ENCODE peak calls at places on chromosomes 4 and X, in seven cellular contexts. B is left ventricle myocardium inferior, T is heart right ventricle, I is psoas muscle, P is PC-3, A is brain microvascular endothelial cell, O is pancreas. M is an unnamed sample.

GRCh38 chr4:102734591-102735385 is 26.0 kb downstream of the MANBA start:
- DNase-seq in O (no peak), I (no peak), T (no peak), P (peak), B (no peak), A (peak), M (no peak)

GRCh38 chrX:71514367-71515038 is 18.4 kb upstream of the OGT start:
- DNase-seq in A (no peak), B (no peak), T (no peak), P (no peak), O (no peak), I (no peak), M (no peak)

GRCh38 chrX:153377727-153378126 is 23.4 kb downstream of the PNMA6E start:
- DNase-seq in T (no peak), I (no peak), O (no peak), A (no peak), B (no peak), P (no peak), M (no peak)

GRCh38 chr4:22315643-22316042 is 200.2 kb downstream of the ADGRA3 start:
- DNase-seq in O (no peak), P (peak), B (no peak), T (no peak), I (no peak), A (no peak), M (no peak)

GRCh38 chrX:38768079-38768478 is 33.2 kb upstream of the MID1IP1 start:
- DNase-seq in P (peak), O (no peak), A (no peak), B (no peak), I (no peak), T (no peak), M (no peak)

GRCh38 chr4:6933691-6934430 is 24.2 kb downstream of the TBC1D14 start:
- DNase-seq in B (no peak), I (no peak), A (no peak), T (no peak), P (no peak), O (no peak), M (no peak)

GRCh38 chrX:27622883-27623282 is 32.7 kb downstream of the DCAF8L2 start:
- DNase-seq in P (no peak), A (no peak), B (no peak), I (no peak), O (no peak), T (no peak), M (no peak)

GRCh38 chr4:188299161-188299560 is 159.9 kb downstream of the TRIML1 start:
- DNase-seq in O (no peak), P (no peak), B (no peak), A (no peak), T (no peak), I (no peak), M (no peak)

GRCh38 chr4:137934921-137935320 is 307.2 kb downstream of the SLC7A11 start:
- DNase-seq in P (no peak), O (no peak), A (no peak), B (no peak), T (no peak), I (no peak), M (no peak)

GRCh38 chr4:105455998-105456397 is 17.9 kb downstream of the PPA2 start:
- DNase-seq in A (no peak), O (no peak), T (no peak), B (no peak), I (no peak), P (no peak), M (no peak)

GRCh38 chr4:78362310-78362709 is 189.3 kb upstream of the ANXA3 start:
- DNase-seq in I (no peak), T (no peak), P (no peak), B (no peak), O (no peak), A (no peak), M (no peak)

GRCh38 chr4:109009909-109010308 is 247.1 kb upstream of the ETNPPL start:
- DNase-seq in A (peak), B (no peak), O (no peak), T (no peak), I (no peak), P (no peak), M (no peak)

GRCh38 chr4:119190354-119190753 is 22.2 kb upstream of the USP53 start:
- DNase-seq in P (no peak), O (no peak), I (no peak), T (no peak), A (no peak), B (no peak), M (no peak)

GRCh38 chr4:41718907-41719306 is 29.6 kb downstream of the PHOX2B start:
- DNase-seq in O (no peak), T (no peak), P (peak), A (no peak), B (no peak), I (no peak), M (no peak)

GRCh38 chr4:53713296-53713695 is 122.0 kb upstream of the LNX1 start:
- DNase-seq in P (no peak), A (peak), T (no peak), O (no peak), I (no peak), B (no peak), M (no peak)

GRCh38 chr4:126807132-126807531 is 825.6 kb upstream of the INTU start:
- DNase-seq in I (no peak), T (no peak), P (no peak), O (no peak), B (no peak), A (no peak), M (no peak)

GRCh38 chrX:2819345-2820130 is 9.2 kb upstream of the GYG2 start:
- DNase-seq in O (no peak), B (no peak), P (peak), T (no peak), I (no peak), A (no peak), M (no peak)
- TF ChIP-seq CTCF in O (peak), B (peak), P (peak), T (peak), I (peak), A (peak), M (no peak)

GRCh38 chrX:18872621-18873020 is 111.3 kb downstream of the PHKA2 start:
- DNase-seq in P (no peak), B (no peak), T (no peak), I (no peak), A (no peak), O (no peak), M (no peak)

GRCh38 chrX:18875256-18875878 is 108.5 kb downstream of the PHKA2 start:
- DNase-seq in A (no peak), P (no peak), B (no peak), O (peak), I (no peak), T (no peak), M (no peak)

GRCh38 chrX:18873189-18873791 is 110.6 kb downstream of the PHKA2 start:
- DNase-seq in B (no peak), O (peak), P (peak), T (peak), I (no peak), A (peak), M (no peak)

GRCh38 chrX:18874560-18875255 is 109.2 kb downstream of the PHKA2 start:
- DNase-seq in B (no peak), T (no peak), O (peak), A (no peak), I (no peak), P (no peak), M (no peak)

DNA sequence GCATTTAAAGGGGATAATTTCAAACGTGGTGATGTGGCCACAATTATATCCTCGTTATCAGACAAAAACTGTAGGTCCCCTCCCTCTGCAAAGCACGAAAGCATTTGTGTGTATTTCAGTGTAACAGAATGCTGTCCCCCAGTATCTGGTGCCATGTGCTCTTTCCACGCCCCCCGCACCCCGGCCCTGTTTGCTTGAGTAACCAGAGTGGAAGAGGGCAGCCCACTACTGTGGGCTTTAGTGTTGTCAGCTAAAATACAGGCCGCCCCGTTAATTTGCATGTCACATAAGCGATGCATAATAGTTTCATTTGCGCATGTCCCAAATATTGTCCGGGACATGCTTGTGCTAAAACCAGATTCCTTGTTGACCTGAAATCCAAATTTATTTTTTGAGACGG is 110.1 kb downstream of the PHKA2 start:
- DNase-seq in P (no peak), A (no peak), O (peak), I (no peak), B (no peak), T (no peak), M (no peak)
- H3K27ac ChIP-seq in P (no peak), A (no peak), O (no peak), I (no peak), B (peak), T (no peak), M (no peak)

DNA sequence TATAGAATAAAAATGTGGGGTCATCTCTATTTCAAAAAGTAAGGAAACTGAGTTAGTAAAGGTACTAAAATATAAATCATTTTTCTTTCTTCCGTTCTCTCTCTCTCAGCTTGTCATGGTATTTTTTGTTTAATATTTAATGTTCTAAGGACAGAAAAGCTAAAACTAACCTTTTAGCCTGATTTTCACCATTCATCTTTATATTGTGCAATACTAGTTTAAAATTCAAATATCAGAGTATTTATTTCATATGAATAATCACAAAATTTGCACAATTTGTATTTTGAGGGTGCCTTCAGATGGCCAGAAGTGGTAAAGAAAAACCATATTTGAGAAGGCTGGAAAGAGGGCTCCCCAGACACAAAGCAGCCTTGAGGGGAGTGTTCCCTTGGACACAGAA is 197.6 kb upstream of the AR start:
- DNase-seq in I (no peak), B (no peak), O (no peak), T (no peak), A (no peak), P (no peak), M (no peak)
- TF ChIP-seq CTCF in I (no peak), B (no peak), O (no peak), T (no peak), A (no peak), P (no peak), M (no peak)

GRCh38 chr4:25089058-25089763 is 58.5 kb upstream of the LGI2 start:
- DNase-seq in B (no peak), O (no peak), P (no peak), I (no peak), A (no peak), T (no peak), M (no peak)
- H3K27ac ChIP-seq in B (peak), O (no peak), P (no peak), I (no peak), A (no peak), T (peak), M (no peak)

M was measured in lung.